ENCODE peak calls at places on chromosomes 7 and 10, in four cellular contexts. Y is fibroblast of lung, M is PC-3, F is mammary epithelial cell. L is an unnamed sample. For H3K4me1, the result is how much of the 10 kb centered on the place peaks cover.

GRCh38 chr7:44225566-44226395 is 25.0 kb downstream of the YKT6 start:
- DNase-seq in M (no peak), F (no peak), Y (no peak), L (no peak)

GRCh38 chr7:29858080-29858951 is 52.0 kb downstream of the WIPF3 start:
- DNase-seq in M (no peak), Y (no peak), F (no peak), L (peak)

GRCh38 chr7:143341842-143342241 is 20.7 kb downstream of the FAM131B start:
- DNase-seq in F (no peak), M (no peak), Y (no peak), L (no peak)

GRCh38 chr10:85934586-85934985 is 432.0 kb downstream of the GRID1 start:
- DNase-seq in Y (no peak), F (no peak), M (no peak), L (no peak)

GRCh38 chr7:113918946-113919345 is at the start of gene PPP1R3A:
- DNase-seq in F (no peak), Y (no peak), M (no peak), L (peak)

GRCh38 chr10:121710207-121710606 is 112.0 kb upstream of the FGFR2 start:
- DNase-seq in Y (no peak), M (no peak), F (no peak), L (no peak)

GRCh38 chr7:108463613-108464012 is 7.4 kb upstream of the NRCAM start:
- DNase-seq in M (no peak), Y (no peak), F (no peak), L (no peak)

GRCh38 chr10:103765981-103766380 is 89.4 kb downstream of the SH3PXD2A start:
- DNase-seq in Y (no peak), F (peak), M (peak), L (no peak)

GRCh38 chr7:82335927-82336326 is 107.7 kb downstream of the CACNA2D1 start:
- DNase-seq in M (no peak), F (peak), Y (peak), L (no peak)

GRCh38 chr7:153524070-153524601 is 528.1 kb upstream of the DPP6 start:
- DNase-seq in M (no peak), F (no peak), Y (no peak), L (no peak)

GRCh38 chr10:99917963-99918825 is 91.6 kb downstream of the DNMBP start:
- DNase-seq in Y (peak), M (no peak), F (peak), L (peak)

GRCh38 chr10:132700168-132701098 is 85.5 kb downstream of the NKX6-2 start:
- DNase-seq in F (no peak), Y (peak), M (no peak), L (peak)

GRCh38 chr10:116732546-116732945 is 9.8 kb downstream of the HSPA12A start:
- DNase-seq in M (no peak), Y (no peak), F (no peak), L (no peak)

GRCh38 chr10:70233939-70234300 is 691 bp upstream of the PPA1 start:
- DNase-seq in M (no peak), Y (no peak), F (no peak), L (no peak)

GRCh38 chr10:70234668-70235447 is 1.6 kb upstream of the PPA1 start:
- DNase-seq in F (no peak), Y (peak), M (no peak), L (peak)

GRCh38 chr10:70233109-70233938 is at the start of gene PPA1:
- DNase-seq in M (peak), Y (peak), F (peak), L (peak)

GRCh38 chr10:70232155-70232858 is 922 bp downstream of the PPA1 start:
- DNase-seq in M (peak), F (peak), Y (peak), L (peak)

DNA sequence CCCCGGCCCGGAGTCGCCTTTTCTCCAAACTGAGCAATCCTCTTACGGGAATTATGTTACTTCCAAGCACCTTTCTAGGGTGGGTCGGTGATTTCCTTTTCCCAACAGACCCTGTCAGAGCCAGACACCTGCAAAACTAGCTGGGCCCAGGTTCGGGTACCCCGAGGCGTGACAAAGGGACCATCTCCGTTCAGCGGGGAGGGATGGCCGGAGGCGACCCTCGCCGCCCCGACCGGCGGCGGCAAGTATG is 445 bp downstream of the PPA1 start:
- DNase-seq in M (no peak), F (no peak), Y (no peak), L (no peak)
- H3K4me1 ChIP-seq in M (under half), F (under half), Y (under half), L (under half)

GRCh38 chr10:19826712-19827111 is 10.5 kb downstream of the PLXDC2 start:
- DNase-seq in F (peak), M (no peak), Y (peak), L (peak)
- H3K4me2 ChIP-seq in F (peak), M (no peak), Y (no peak), L (no peak)

DNA sequence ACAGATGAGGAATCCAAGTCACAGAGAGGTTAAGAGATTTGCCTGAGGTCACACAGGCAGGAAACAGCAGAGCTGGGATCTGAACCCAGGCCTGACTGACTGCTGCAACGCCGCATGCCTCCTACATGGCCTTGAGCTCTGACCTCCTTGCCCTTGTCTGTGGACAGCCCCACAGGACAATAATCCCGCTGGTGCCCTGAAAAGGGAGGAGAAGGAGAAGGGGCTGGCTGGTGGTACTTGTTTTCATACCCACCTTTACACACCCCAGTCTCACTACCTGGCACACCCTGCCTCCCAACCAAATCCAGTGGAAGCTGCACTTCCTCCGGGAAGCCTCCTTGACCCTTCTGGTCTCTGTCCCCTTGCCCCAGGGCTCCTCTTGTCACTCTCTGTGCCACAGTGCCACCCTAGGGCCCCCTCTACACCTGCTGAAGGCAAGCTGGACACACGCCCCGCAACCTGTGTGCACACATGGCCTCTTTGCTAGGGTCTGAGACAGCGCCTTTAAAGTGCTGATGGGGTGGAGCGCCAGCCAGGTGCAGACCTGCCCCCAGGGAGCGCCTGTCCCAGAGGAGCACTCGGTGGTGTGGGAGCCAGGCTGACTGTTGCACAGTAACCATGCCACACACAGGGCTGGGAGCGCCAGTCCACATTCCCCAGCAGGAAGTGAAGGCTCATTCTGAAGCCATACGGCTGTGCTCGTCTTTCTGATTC is 38.6 kb downstream of the ZCCHC24 start:
- DNase-seq in M (no peak), Y (no peak), F (no peak), L (no peak)
- H3K4me1 ChIP-seq in M (under half), Y (half or more), F (under half), L (half or more)

GRCh38 chr10:35079763-35080162 is 10.4 kb downstream of the CUL2 start:
- DNase-seq in F (peak), M (peak), Y (peak), L (peak)
- H3K4me2 ChIP-seq in F (peak), M (peak), Y (no peak), L (no peak)

DNA sequence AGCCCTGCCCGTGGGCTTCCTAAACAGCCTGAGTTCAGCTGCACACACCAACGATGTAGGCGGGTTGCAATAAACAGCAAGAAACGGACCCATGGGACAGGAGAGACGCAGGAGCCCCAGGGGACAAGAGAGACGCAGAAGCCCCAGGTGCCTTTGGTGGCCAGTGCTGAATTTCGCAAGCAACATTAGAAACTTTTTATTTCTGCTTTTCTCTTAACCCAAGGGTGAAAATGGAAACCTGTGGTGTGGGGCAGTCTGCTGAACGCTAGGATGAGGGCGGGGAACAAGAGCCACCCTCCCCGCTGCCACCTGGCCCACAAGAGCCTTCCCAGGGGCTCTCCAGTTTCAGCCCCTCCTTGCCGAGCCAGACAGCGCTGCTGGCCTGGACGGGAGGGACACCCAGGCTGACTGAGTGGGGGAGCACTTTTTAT is 20.0 kb upstream of the GPR146 start:
- DNase-seq in F (no peak), M (no peak), Y (no peak), L (no peak)
- H3K4me1 ChIP-seq in F (under half), M (under half), Y (under half), L (under half)

GRCh38 chr7:80478683-80479082 is 33.2 kb downstream of the GNAT3 start:
- DNase-seq in M (peak), F (peak), Y (peak), L (peak)

GRCh38 chr7:80481196-80481884 is 30.5 kb downstream of the GNAT3 start:
- DNase-seq in M (peak), F (peak), Y (no peak), L (no peak)

GRCh38 chr7:80485721-80486120 is 26.1 kb downstream of the GNAT3 start:
- DNase-seq in M (no peak), F (peak), Y (peak), L (no peak)

GRCh38 chr7:80480566-80480965 is 31.3 kb downstream of the GNAT3 start:
- DNase-seq in F (no peak), M (no peak), Y (no peak), L (no peak)

DNA sequence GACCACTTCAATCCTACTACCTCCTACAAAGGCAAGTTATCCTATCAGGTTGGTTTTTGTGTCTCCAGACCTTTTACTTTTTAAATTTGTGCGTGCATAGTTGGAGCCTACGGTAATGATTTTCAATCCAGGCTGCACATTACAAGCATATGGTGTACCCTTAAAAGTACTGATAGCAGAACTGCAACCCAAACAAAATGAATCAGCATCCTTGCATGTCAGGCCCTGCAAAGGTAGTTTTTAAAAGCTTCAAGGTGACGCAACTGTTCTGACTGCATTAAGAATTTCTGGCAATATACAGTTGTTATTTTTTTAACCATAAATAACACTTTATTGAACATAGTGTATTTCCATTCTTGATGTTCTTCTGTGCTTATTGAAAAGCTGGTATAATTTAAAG is 28.9 kb downstream of the GNAT3 start:
- DNase-seq in Y (no peak), F (peak), M (no peak), L (no peak)
- H3K4me2 ChIP-seq in Y (no peak), F (peak), M (no peak), L (no peak)

GRCh38 chr7:110962826-110963225 is 128.1 kb upstream of the LRRN3 start:
- DNase-seq in Y (no peak), F (no peak), M (no peak), L (no peak)

GRCh38 chr7:110960811-110961210 is 130.1 kb upstream of the LRRN3 start:
- DNase-seq in Y (no peak), F (no peak), M (no peak), L (no peak)

GRCh38 chr7:110964770-110965169 is 126.2 kb upstream of the LRRN3 start:
- DNase-seq in Y (no peak), F (no peak), M (no peak), L (no peak)

DNA sequence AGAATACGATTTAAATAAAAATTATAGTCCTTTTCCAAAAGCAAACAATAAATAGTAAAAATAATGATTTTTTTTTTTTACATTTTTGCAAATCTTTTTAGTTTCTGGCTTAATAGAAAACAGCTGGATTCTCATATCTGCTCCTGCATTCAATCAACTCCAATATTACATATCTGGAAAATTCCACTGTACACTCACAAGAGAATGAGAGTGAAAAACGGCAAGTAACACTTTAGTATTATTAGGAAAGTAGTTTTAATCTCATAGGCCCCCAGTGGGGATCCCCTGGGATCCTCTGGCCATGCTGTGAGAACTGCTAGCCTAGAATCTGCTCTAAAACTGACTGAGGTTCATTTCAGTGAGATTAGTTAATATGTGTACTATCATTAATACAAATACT is 128.6 kb upstream of the LRRN3 start:
- DNase-seq in Y (no peak), M (no peak), F (no peak), L (no peak)
- H3K4me1 ChIP-seq in Y (under half), M (under half), F (under half), L (under half)

DNA sequence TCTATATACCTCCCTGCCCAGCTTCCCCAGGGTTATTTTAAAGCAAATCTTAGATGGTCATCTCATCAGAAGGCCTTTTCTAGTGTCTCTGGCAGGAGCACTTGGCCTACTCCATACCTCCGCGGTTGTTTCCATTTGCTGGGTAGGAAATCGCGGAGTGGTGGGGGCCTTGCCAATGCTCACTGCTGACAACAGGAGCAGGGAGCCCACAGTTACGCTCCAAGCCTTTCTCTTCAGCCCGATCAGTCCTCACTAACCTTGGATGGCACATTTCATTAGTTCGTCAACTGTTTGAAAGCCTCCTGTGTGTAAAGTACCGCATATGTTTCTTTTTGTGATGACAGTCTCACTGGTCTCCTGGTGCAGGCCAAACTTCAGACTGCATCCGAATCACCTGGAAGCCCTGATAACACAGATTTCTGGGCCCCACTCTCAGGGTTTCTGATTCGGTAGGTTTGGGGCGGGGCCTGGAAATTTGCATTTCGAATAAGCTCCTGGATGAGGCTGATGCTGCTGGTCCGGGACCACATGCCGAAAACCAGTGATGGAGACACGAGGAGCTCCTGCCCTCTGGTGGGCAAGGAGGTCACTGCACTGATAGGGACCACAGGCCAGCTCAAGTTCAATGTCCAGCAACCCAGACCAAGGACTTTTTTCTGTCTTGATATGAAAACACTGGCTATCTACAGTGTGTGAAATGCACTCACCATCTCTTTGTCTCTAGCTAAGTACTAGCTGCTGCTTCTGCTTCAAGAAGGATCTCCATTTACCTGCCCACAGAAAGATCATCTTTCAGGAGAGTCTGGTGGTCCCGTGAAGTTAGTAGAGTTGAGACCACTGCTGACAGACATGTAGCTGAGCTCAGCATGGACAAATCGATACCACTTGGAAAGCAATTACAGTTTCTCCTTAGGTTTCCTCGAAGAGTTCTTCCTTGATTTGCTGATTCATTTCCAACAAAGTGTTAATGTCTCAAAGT is 14.0 kb downstream of the LRGUK start:
- DNase-seq in M (peak), Y (peak), F (peak), L (peak)
- H3K4me2 ChIP-seq in M (peak), Y (no peak), F (no peak), L (no peak)

DNA sequence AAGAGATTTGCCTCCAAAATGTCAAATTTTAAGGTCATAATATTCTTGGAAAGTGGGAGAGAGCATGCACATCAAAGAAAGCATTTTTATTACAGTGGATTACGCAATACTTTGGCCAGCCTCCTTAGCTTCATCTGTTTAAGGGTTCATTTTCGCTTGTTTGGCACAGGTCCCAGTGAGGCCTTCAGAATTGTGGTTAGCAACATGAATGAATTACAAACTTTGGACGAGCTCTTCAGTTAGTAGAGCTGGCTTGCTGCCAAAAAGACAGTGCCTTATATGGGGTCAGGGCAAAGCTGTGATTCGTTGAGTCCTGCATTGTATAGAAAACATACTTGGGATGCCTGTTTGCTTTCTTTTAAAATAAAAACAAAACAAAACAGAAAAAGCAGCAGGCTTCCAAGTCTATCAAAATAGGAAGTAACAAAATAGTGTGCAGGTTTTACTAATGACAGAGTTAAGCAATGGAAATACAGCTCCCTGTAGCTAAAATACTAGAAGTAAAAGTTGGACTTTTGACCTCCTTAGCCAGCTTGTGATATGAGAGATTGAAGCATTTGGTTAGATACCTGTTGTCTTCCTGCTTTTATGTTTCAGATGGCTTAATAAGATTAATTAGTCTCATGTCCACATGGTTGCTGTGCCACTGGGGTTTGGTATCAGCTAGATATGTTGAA is 190.8 kb downstream of the MLLT10 start:
- DNase-seq in M (peak), F (peak), Y (peak), L (peak)
- H3K4me1 ChIP-seq in M (under half), F (under half), Y (under half), L (under half)

L was measured in mesenchymal stem cell.